ENCODE peak calls at places on chromosomes 12 and 14, in six cellular contexts. J is heart left ventricle, I is body of pancreas, E is uterus, M is spleen, Z is testis. W is an unnamed sample.

GRCh38 chr12:52876371-52876770 is 27.6 kb upstream of the KRT78 start:
- DNase-seq in J (no peak), I (no peak), E (no peak), M (no peak), Z (no peak), W (no peak)

GRCh38 chr12:90622431-90622830 is 332.5 kb downstream of the CCER1 start:
- DNase-seq in J (no peak), I (no peak), E (no peak), M (no peak), Z (no peak), W (no peak)

GRCh38 chr14:98136420-98136819 is 1135.6 kb downstream of the BCL11B start:
- DNase-seq in J (no peak), I (no peak), E (no peak), M (no peak), Z (no peak), W (no peak)

GRCh38 chr12:75081305-75081704 is 128.3 kb downstream of the KCNC2 start:
- DNase-seq in J (no peak), I (no peak), E (no peak), M (no peak), Z (no peak), W (no peak)

GRCh38 chr14:55366271-55366670 is 45.4 kb downstream of the ATG14 start:
- DNase-seq in J (no peak), I (no peak), E (no peak), M (no peak), Z (no peak), W (no peak)

GRCh38 chr14:104866451-104867370 is 1.6 kb downstream of the CEP170B start:
- DNase-seq in J (no peak), I (no peak), E (no peak), M (peak; percentile 70), Z (no peak), W (no peak)

GRCh38 chr14:22613736-22614239 is 15.7 kb downstream of the ABHD4 start:
- DNase-seq in J (no peak), I (no peak), E (no peak), M (no peak), Z (no peak), W (no peak)

GRCh38 chr14:96221841-96222240 is 17.2 kb downstream of the BDKRB2 start:
- DNase-seq in J (no peak), I (no peak), E (no peak), M (no peak), Z (no peak), W (no peak)

GRCh38 chr14:88069677-88070076 is 64.7 kb downstream of the GPR65 start:
- DNase-seq in J (no peak), I (no peak), E (no peak), M (no peak), Z (no peak), W (no peak)

DNA sequence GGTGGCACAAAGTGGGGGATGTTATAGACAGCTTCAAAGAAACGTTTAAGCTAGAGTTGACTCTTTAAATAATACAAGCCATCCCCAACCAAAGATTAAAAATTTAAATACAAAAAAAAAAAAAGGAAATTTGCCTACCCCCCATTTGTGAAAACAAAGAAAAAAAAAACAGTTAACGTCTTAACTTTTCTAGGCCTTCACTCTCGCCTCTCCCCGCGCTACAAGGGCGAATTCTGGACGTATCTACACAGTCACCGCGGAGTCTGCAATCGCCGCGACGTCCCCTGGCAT is 528 bp upstream of the NUDT4 start:
- DNase-seq in J (no peak), I (no peak), E (no peak), M (no peak), Z (no peak), W (no peak)
- TF ChIP-seq CTCF in J (no peak), I (no peak), E (no peak), M (no peak), Z (no peak), W (no peak)

GRCh38 chr12:104286538-104287482 is 16.7 kb upstream of the EID3 start:
- DNase-seq in J (peak; percentile 92), I (peak; percentile 92), E (peak; percentile 95), M (peak; percentile 97), Z (peak; percentile 96), W (peak; percentile 90)
- TF ChIP-seq POLR2A in J (peak; percentile 88), I (peak; percentile 47), E (peak; percentile 59), M (no peak), Z (peak; percentile 34), W (peak; percentile 84)

GRCh38 chr12:20196767-20197166 is 171.6 kb upstream of the PDE3A start:
- DNase-seq in J (no peak), I (no peak), E (no peak), M (no peak), Z (no peak), W (no peak)

GRCh38 chr12:20188930-20189653 is 179.2 kb upstream of the PDE3A start:
- DNase-seq in J (no peak), I (no peak), E (no peak), M (no peak), Z (no peak), W (no peak)

GRCh38 chr12:20189767-20190166 is 178.6 kb upstream of the PDE3A start:
- DNase-seq in J (no peak), I (no peak), E (no peak), M (no peak), Z (no peak), W (no peak)

GRCh38 chr12:20199780-20200179 is 168.6 kb upstream of the PDE3A start:
- DNase-seq in J (no peak), I (no peak), E (no peak), M (no peak), Z (no peak), W (no peak)

GRCh38 chr12:20194171-20194570 is 174.2 kb upstream of the PDE3A start:
- DNase-seq in J (no peak), I (no peak), E (no peak), M (no peak), Z (peak; percentile 25), W (no peak)
- TF ChIP-seq CTCF in J (peak; percentile 11), I (peak; percentile 6), E (no peak), M (no peak), Z (no peak), W (peak; percentile 48)

GRCh38 chr14:70809238-70810214 is at the start of gene MAP3K9:
- DNase-seq in J (peak; percentile 84), I (peak; percentile 98), E (peak; percentile 74), M (peak; percentile 96), Z (peak; percentile 96), W (peak; percentile 98)
- TF ChIP-seq POLR2A in J (peak; percentile 14), I (peak; percentile 43), E (no peak), M (no peak), Z (no peak), W (peak; percentile 54)

DNA sequence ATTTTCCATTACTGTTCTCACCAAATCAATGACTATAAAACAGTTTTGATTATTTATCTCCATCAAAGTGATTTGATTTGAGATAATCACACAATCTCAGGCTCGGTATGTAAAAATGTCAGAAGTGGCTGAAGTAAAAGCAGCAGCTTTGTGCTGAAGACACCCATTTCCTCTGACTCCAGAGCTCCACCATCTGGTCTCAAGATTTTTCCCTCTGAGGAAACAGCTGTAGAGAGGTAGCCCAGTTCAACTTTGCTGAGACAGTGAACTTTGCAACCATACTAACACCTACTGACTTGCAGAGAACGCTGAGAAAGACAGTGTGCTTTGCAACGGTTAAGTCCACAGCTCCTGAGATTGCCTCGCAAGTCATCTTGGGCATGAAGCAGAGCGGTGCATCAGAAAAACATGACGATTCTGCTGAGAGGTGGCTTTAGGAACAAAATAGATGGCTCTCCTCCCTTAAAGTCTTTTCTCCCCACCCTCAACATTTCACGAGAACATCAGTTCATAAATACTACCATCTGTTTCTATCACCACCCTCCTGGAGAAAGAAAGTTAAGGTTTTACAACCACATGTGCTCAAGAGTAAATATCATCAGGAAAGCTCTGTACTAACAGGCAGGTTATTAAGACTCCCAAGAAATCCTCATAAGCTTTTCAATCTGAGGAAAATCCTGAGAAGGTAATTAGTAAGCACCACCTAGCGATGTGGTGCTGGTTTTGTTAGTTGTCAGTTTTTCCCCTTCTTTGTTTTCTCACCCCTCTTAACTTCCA is 34.8 kb downstream of the HIGD1C start:
- DNase-seq in J (peak; percentile 42), I (peak; percentile 53), E (peak; percentile 66), M (no peak), Z (peak; percentile 58), W (peak; percentile 63)
- TF ChIP-seq CTCF in J (peak; percentile 57), I (peak; percentile 63), E (peak; percentile 69), M (no peak), Z (peak; percentile 7), W (peak; percentile 68)

GRCh38 chr12:13100610-13100881 is 2.9 kb downstream of the GSG1 start:
- DNase-seq in J (no peak), I (no peak), E (no peak), M (no peak), Z (no peak), W (no peak)
- TF ChIP-seq POLR2A in J (no peak), I (no peak), E (no peak), M (no peak), Z (no peak), W (no peak)

GRCh38 chr12:42104087-42104486 is 40.6 kb downstream of the GXYLT1 start:
- DNase-seq in J (no peak), I (no peak), E (no peak), M (no peak), Z (no peak), W (no peak)
- TF ChIP-seq CTCF in J (no peak), I (no peak), E (no peak), M (no peak), Z (no peak), W (peak; percentile 30)

GRCh38 chr12:122872815-122873361 is 23.0 kb downstream of the VPS37B start:
- DNase-seq in J (no peak), I (no peak), E (no peak), M (peak; percentile 52), Z (no peak), W (no peak)

GRCh38 chr12:122876724-122877123 is 19.2 kb downstream of the VPS37B start:
- DNase-seq in J (no peak), I (no peak), E (no peak), M (no peak), Z (no peak), W (peak; percentile 54)

GRCh38 chr12:122873540-122873939 is 22.4 kb downstream of the VPS37B start:
- DNase-seq in J (no peak), I (no peak), E (no peak), M (peak; percentile 51), Z (no peak), W (no peak)

GRCh38 chr12:122874081-122874480 is 21.8 kb downstream of the VPS37B start:
- DNase-seq in J (no peak), I (no peak), E (no peak), M (peak; percentile 72), Z (no peak), W (no peak)

GRCh38 chr12:122875590-122876220 is 20.2 kb downstream of the VPS37B start:
- DNase-seq in J (no peak), I (no peak), E (no peak), M (no peak), Z (no peak), W (no peak)
- TF ChIP-seq POLR2A in J (no peak), I (no peak), E (no peak), M (no peak), Z (no peak), W (no peak)